ENCODE peak calls at places on chromosomes 4 and X, in four cellular contexts. A is IMR-90, G is H1, F is mesendoderm. B is an unnamed sample.

GRCh38 chrX:145213504-145213903 is 33.8 kb upstream of the SPANXN1 start:
- DNase-seq in A (no peak), G (no peak), F (peak), B (peak)

GRCh38 chrX:45850197-45850774 is 649.6 kb upstream of the DIPK2B start:
- DNase-seq in A (no peak), G (no peak), F (peak), B (peak)

GRCh38 chr4:107718351-107718965 is 1.6 kb downstream of the PAPSS1 start:
- DNase-seq in A (no peak), G (no peak), F (no peak), B (no peak)

GRCh38 chr4:107069049-107069448 is 32.9 kb upstream of the DKK2 start:
- DNase-seq in A (peak), G (no peak), F (no peak), B (no peak)

GRCh38 chr4:4856071-4857000 is 3.1 kb upstream of the MSX1 start:
- DNase-seq in A (no peak), G (peak), F (peak), B (no peak)

GRCh38 chr4:160772668-160773067 is 1391.1 kb downstream of the FSTL5 start:
- DNase-seq in A (no peak), G (no peak), F (no peak), B (no peak)

GRCh38 chrX:17616936-17617335 is 120.4 kb upstream of the SCML1 start:
- DNase-seq in A (no peak), G (no peak), F (no peak), B (no peak)

GRCh38 chrX:118724775-118725174 is 2.6 kb upstream of the IL13RA1 start:
- DNase-seq in A (peak), G (no peak), F (no peak), B (no peak)

GRCh38 chrX:44343412-44343942 is at the start of gene EFHC2:
- DNase-seq in A (no peak), G (peak), F (peak), B (no peak)

GRCh38 chr4:185932491-185932890 is 120.5 kb upstream of the SORBS2 start:
- DNase-seq in A (no peak), G (no peak), F (no peak), B (no peak)

GRCh38 chr4:26015133-26015651 is 101.2 kb downstream of the SMIM20 start:
- DNase-seq in A (peak), G (no peak), F (peak), B (no peak)

GRCh38 chr4:104615496-104615895 is 120.8 kb upstream of the CXXC4 start:
- DNase-seq in A (no peak), G (no peak), F (peak), B (no peak)

GRCh38 chr4:86818211-86818610 is 31.0 kb downstream of the SLC10A6 start:
- DNase-seq in A (peak), G (no peak), F (no peak), B (no peak)

GRCh38 chr4:56742080-56742871 is 61.2 kb upstream of the HOPX start:
- DNase-seq in A (peak), G (no peak), F (no peak), B (no peak)

GRCh38 chr4:169557061-169557636 is 55.2 kb downstream of the NEK1 start:
- DNase-seq in A (peak), G (no peak), F (no peak), B (no peak)

GRCh38 chrX:24483596-24483995 is 18.5 kb downstream of the PDK3 start:
- DNase-seq in A (no peak), G (no peak), F (no peak), B (no peak)

GRCh38 chr4:1009647-1010521 is 1.5 kb upstream of the FGFRL1 start:
- DNase-seq in A (peak), G (peak), F (peak), B (peak)

GRCh38 chr4:25484243-25484721 is 107.2 kb downstream of the ANAPC4 start:
- DNase-seq in A (no peak), G (no peak), F (peak), B (no peak)

GRCh38 chrX:6052111-6052745 is 176.4 kb downstream of the NLGN4X start:
- DNase-seq in A (no peak), G (no peak), F (no peak), B (no peak)

GRCh38 chr4:86935499-86935832 is 655 bp downstream of the AFF1 start:
- DNase-seq in A (no peak), G (no peak), F (no peak), B (no peak)

GRCh38 chr4:165077034-165077578 is 23.4 kb downstream of the TRIM75 start:
- DNase-seq in A (no peak), G (no peak), F (no peak), B (no peak)

GRCh38 chr4:10461091-10461849 is 4.0 kb upstream of the ZNF518B start:
- DNase-seq in A (peak), G (peak), F (peak), B (peak)

GRCh38 chr4:146577111-146577510 is 55.4 kb upstream of the SLC10A7 start:
- DNase-seq in A (peak), G (no peak), F (no peak), B (no peak)

GRCh38 chr4:94548571-94548970 is 96.8 kb downstream of the PDLIM5 start:
- DNase-seq in A (peak), G (no peak), F (peak), B (no peak)

GRCh38 chr4:68615699-68616422 is 39.7 kb upstream of the UGT2B17 start:
- DNase-seq in A (no peak), G (no peak), F (no peak), B (no peak)

GRCh38 chr4:74997942-74998341 is 65.0 kb downstream of the PARM1 start:
- DNase-seq in A (no peak), G (no peak), F (no peak), B (no peak)

GRCh38 chrX:118346258-118347094 is 570 bp downstream of the WDR44 start:
- DNase-seq in A (no peak), G (no peak), F (peak), B (no peak)

GRCh38 chr4:94457692-94458106 is 6.0 kb downstream of the PDLIM5 start:
- DNase-seq in A (no peak), G (no peak), F (no peak), B (no peak)

GRCh38 chr4:80006935-80007744 is 65.9 kb downstream of the ANTXR2 start:
- DNase-seq in A (peak), G (no peak), F (peak), B (no peak)

GRCh38 chrX:104435249-104435648 is 130.8 kb upstream of the IL1RAPL2 start:
- DNase-seq in A (no peak), G (no peak), F (no peak), B (no peak)

GRCh38 chrX:150768132-150768485 is 74.9 kb downstream of the MTMR1 start:
- DNase-seq in A (no peak), G (no peak), F (no peak), B (peak)

GRCh38 chr4:13182136-13182535 is 302.0 kb downstream of the RAB28 start:
- DNase-seq in A (no peak), G (no peak), F (no peak), B (no peak)

GRCh38 chrX:45445745-45446412 is 245.2 kb upstream of the DIPK2B start:
- DNase-seq in A (peak), G (no peak), F (no peak), B (peak)

GRCh38 chr4:113186960-113187757 is 137.7 kb downstream of the ANK2 start:
- DNase-seq in A (no peak), G (no peak), F (no peak), B (no peak)

GRCh38 chrX:22527302-22527701 is 254.6 kb downstream of the CBLL2 start:
- DNase-seq in A (no peak), G (no peak), F (no peak), B (no peak)

GRCh38 chrX:72545990-72546389 is 26.7 kb downstream of the HDAC8 start:
- DNase-seq in A (no peak), G (no peak), F (peak), B (no peak)
- H3K4ac ChIP-seq in A (no peak), G (no peak), F (no peak), B (no peak)

DNA sequence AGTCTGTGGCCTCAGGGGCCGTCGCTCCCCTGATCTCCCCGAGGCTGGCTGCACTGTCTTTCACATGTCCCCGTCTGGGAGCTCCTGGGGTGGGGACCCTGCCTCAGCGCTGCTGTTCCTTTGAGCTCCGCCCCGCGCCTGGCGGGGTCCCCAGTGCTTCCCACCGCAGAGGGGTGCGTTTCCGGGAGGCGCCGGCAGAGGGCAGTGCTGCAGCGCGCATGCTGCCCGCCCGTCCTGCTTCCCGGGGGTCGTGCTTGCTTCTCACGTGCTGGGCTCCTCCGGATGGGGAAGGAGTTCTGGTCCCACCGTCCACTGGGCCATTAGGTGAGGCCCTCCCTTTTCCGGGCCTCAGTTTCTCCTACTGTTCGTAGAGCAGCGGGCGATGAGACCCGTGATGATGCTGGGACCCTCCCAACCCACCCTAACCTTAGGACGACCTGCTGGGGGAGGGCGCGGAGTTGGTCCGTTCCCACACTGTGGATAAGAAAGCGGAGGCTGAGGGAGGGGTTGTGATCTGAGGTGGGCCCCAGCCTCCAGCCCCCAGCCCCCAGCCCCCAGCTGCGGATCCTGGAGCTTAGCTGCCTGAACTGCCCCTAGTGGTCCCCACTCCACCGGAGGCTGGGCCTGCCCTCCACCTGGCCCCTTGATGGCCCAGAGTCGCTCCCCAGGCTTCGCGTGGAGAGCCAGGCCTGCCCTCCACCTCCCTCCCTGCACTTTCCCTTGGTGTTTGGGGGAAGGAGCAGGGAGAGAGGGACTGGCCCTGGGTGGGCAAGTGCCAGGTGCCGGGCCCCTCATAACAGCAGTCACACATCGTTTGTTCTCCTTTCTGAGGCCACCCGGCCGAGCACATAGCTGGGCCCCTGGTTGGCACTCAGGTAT is 15.3 kb downstream of the CPZ start:
- DNase-seq in A (no peak), G (peak), F (peak), B (no peak)
- H3K23ac ChIP-seq in A (no peak), G (no peak), F (no peak), B (no peak)

DNA sequence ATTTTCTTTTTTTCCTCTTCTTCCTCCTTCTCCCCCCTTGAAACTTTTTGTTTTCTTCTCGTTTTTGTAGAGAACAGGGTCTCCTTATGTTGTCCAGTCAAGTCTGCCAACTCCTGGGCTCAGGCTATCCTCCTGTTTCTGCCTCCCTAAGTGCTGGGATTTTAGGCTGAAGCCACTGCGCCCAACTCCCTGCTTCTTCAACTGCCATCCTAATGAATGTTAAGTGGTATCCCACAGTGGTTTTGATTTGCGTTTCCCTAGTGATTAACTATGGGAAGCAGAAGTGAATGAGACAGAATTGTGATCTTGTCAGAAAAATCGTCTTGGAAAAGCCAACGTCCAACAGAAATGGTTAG is 999 bp upstream of the ADD1 start:
- DNase-seq in A (no peak), G (no peak), F (no peak), B (no peak)
- H2AK5ac ChIP-seq in A (peak), G (no peak), F (no peak), B (peak)

GRCh38 chr4:88158360-88159136 is at the start of gene ABCG2:
- DNase-seq in A (peak), G (peak), F (peak), B (peak)
- H3K4ac ChIP-seq in A (peak), G (no peak), F (peak), B (peak)

GRCh38 chr4:8046925-8047541 is 107.4 kb upstream of the AFAP1 start:
- DNase-seq in A (no peak), G (no peak), F (no peak), B (no peak)
- H3K23ac ChIP-seq in A (no peak), G (no peak), F (no peak), B (no peak)

GRCh38 chrX:151873096-151873495 is 39.6 kb upstream of the MAGEA4 start:
- DNase-seq in A (no peak), G (no peak), F (no peak), B (no peak)

GRCh38 chrX:151879856-151880255 is 32.8 kb upstream of the MAGEA4 start:
- DNase-seq in A (no peak), G (no peak), F (no peak), B (no peak)

GRCh38 chrX:151875270-151876026 is 37.2 kb upstream of the MAGEA4 start:
- DNase-seq in A (no peak), G (no peak), F (no peak), B (no peak)

GRCh38 chrX:151880895-151881294 is 31.8 kb upstream of the MAGEA4 start:
- DNase-seq in A (no peak), G (no peak), F (no peak), B (no peak)

DNA sequence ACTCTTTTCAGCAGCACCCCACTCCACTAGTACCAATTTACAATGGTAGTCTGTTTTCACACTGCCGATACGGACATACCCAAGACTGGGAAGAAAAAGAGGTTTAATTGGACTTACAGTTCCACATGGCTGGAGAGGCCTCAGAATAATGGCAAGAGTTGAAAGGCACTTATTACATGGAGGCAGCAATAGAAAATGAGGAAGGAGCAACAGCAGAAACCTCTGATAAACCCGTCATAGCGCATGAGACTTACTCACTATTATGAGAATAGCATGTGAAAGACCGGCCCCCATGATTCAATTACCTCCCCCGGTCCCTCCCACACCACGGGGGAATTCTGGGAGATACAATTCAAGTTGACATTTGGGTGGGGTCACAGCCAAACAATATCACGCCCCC is 34.1 kb upstream of the MAGEA4 start:
- DNase-seq in A (no peak), G (no peak), F (no peak), B (no peak)
- H2AK5ac ChIP-seq in A (no peak), G (no peak), F (no peak), B (no peak)

DNA sequence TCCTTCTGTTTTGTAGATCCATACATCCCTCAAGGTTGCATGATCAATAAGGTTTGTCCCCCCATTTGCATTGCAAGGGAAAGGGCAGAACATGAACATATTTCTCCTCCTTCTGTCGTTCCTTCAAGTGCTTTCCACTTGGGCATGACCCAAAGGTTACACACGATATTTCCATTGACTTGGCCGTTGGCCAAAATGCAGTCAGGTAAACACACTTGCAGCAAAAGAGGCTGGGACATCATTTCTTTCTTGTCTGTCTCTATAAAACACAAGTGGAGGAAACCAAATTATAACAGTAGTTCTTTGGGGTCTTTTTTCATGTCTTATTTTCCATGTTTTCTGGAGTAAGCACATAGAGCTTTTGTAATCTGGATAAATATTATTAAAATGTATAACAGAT is 156.1 kb downstream of the FRAS1 start:
- DNase-seq in A (no peak), G (no peak), F (no peak), B (no peak)
- H3K4ac ChIP-seq in A (no peak), G (no peak), F (no peak), B (no peak)

GRCh38 chrX:133415276-133416105 is at the start of gene GPC4:
- DNase-seq in A (no peak), G (peak), F (peak), B (peak)

GRCh38 chrX:133413218-133413925 is 1.9 kb downstream of the GPC4 start:
- DNase-seq in A (no peak), G (no peak), F (no peak), B (peak)

GRCh38 chrX:133412665-133413064 is 2.6 kb downstream of the GPC4 start:
- DNase-seq in A (no peak), G (no peak), F (no peak), B (peak)

GRCh38 chrX:133412246-133412645 is 3.0 kb downstream of the GPC4 start:
- DNase-seq in A (peak), G (no peak), F (peak), B (peak)

GRCh38 chrX:133414399-133415275 is 652 bp downstream of the GPC4 start:
- DNase-seq in A (no peak), G (no peak), F (no peak), B (peak)
- H3K23ac ChIP-seq in A (no peak), G (no peak), F (peak), B (no peak)